ENCODE peak calls at places on chromosomes 11 and 22, in five cellular contexts. Y, V, S, L and N are unnamed samples.

GRCh38 chr11:35393093-35393492 is 26.3 kb downstream of the SLC1A2 start:
- DNase-seq in L (no peak), V (no peak), S (no peak), Y (no peak), N (no peak)

GRCh38 chr11:78044706-78045105 is 19.0 kb upstream of the THRSP start:
- DNase-seq in S (peak; percentile 95), L (no peak), V (no peak), Y (peak; percentile 72), N (no peak)

GRCh38 chr11:111541209-111542061 is 915 bp downstream of the LAYN start:
- DNase-seq in S (no peak), Y (peak; percentile 23), V (no peak), L (no peak), N (no peak)

GRCh38 chr22:43796567-43796966 is 15.5 kb downstream of the EFCAB6 start:
- DNase-seq in S (no peak), V (no peak), Y (no peak), L (no peak), N (peak; percentile 16)

GRCh38 chr11:12192796-12193514 is 82.6 kb downstream of the MICAL2 start:
- DNase-seq in L (no peak), S (no peak), Y (peak; percentile 39), V (no peak), N (no peak)

GRCh38 chr11:87322570-87322969 is 284.8 kb downstream of the TMEM135 start:
- DNase-seq in S (no peak), Y (no peak), V (no peak), L (no peak), N (no peak)

GRCh38 chr11:112227471-112227870 is 1.2 kb downstream of the PTS start:
- DNase-seq in Y (no peak), S (no peak), V (no peak), L (no peak), N (no peak)

GRCh38 chr11:95338430-95338991 is 107.5 kb upstream of the SESN3 start:
- DNase-seq in Y (peak; percentile 28), L (no peak), V (no peak), S (no peak), N (no peak)

GRCh38 chr11:122048401-122048800 is 67.6 kb downstream of the BLID start:
- DNase-seq in Y (no peak), S (no peak), V (no peak), L (no peak), N (no peak)

GRCh38 chr22:17562906-17563870 is at the start of gene SLC25A18:
- DNase-seq in L (no peak), S (no peak), V (no peak), Y (no peak), N (no peak)

GRCh38 chr22:16932577-16932976 is 75.4 kb downstream of the GAB4 start:
- DNase-seq in S (no peak), L (no peak), Y (no peak), V (no peak), N (no peak)

GRCh38 chr11:32137263-32137662 is 46.4 kb downstream of the RCN1 start:
- DNase-seq in Y (no peak), L (no peak), S (no peak), V (no peak), N (peak; percentile 7)

GRCh38 chr11:35951659-35952058 is 7.8 kb downstream of the LDLRAD3 start:
- DNase-seq in V (no peak), S (no peak), Y (no peak), L (no peak), N (no peak)

GRCh38 chr11:46912526-46913150 is 5.7 kb downstream of the LRP4 start:
- DNase-seq in L (no peak), S (no peak), Y (no peak), V (no peak), N (no peak)

GRCh38 chr11:69863544-69864200 is 44.5 kb upstream of the FGF3 start:
- DNase-seq in V (no peak), Y (no peak), S (no peak), L (no peak), N (no peak)

GRCh38 chr11:47858169-47858543 is 10.0 kb upstream of the NUP160 start:
- DNase-seq in L (no peak), V (no peak), S (no peak), Y (no peak), N (no peak)

GRCh38 chr11:121415861-121416260 is 36.3 kb upstream of the SORL1 start:
- DNase-seq in S (no peak), L (no peak), Y (no peak), V (no peak), N (no peak)

GRCh38 chr11:133171374-133171773 is 360.9 kb downstream of the OPCML start:
- DNase-seq in S (no peak), L (no peak), V (no peak), Y (no peak), N (no peak)

GRCh38 chr11:125272092-125272491 is 107.5 kb downstream of the PKNOX2 start:
- DNase-seq in L (no peak), Y (no peak), S (no peak), V (no peak), N (no peak)

GRCh38 chr11:129333873-129334272 is 41.8 kb upstream of the BARX2 start:
- DNase-seq in L (no peak), S (no peak), V (no peak), Y (no peak), N (no peak)
- H3K4me1 ChIP-seq in L (no peaks in the 10 kb centered on the region), S (peaks cover 10% of the 10 kb centered on the region), V (no peaks in the 10 kb centered on the region), Y (peaks cover 2% of the 10 kb centered on the region), N (peaks cover 9% of the 10 kb centered on the region)

GRCh38 chr22:41638124-41638523 is 17.0 kb downstream of the XRCC6 start:
- DNase-seq in S (no peak), L (no peak), Y (no peak), V (no peak), N (no peak)

GRCh38 chr22:41636467-41636866 is 15.4 kb downstream of the XRCC6 start:
- DNase-seq in Y (no peak), V (no peak), L (no peak), S (no peak), N (no peak)

GRCh38 chr22:41642711-41643110 is 21.6 kb downstream of the XRCC6 start:
- DNase-seq in L (no peak), Y (no peak), S (no peak), V (no peak), N (no peak)

GRCh38 chr22:41638748-41639147 is 17.7 kb downstream of the XRCC6 start:
- DNase-seq in S (no peak), V (no peak), Y (no peak), L (no peak), N (no peak)

GRCh38 chr22:41641854-41642253 is 20.8 kb downstream of the XRCC6 start:
- DNase-seq in V (no peak), S (no peak), Y (no peak), L (no peak), N (no peak)
- H3K36me3 ChIP-seq in V (peaks cover 53% of the 10 kb centered on the region), S (peaks cover 100% of the 10 kb centered on the region), Y (peaks cover 22% of the 10 kb centered on the region), L (peaks cover 21% of the 10 kb centered on the region), N (no peaks in the 10 kb centered on the region)

GRCh38 chr11:117070016-117070415 is 28.2 kb downstream of the SIK3 start:
- DNase-seq in Y (no peak), L (no peak), S (no peak), V (no peak), N (no peak)
- H3K4me1 ChIP-seq in Y (peaks cover 36% of the 10 kb centered on the region), L (peaks cover 30% of the 10 kb centered on the region), S (peaks cover 78% of the 10 kb centered on the region), V (peaks cover 20% of the 10 kb centered on the region), N (peaks cover 59% of the 10 kb centered on the region)

DNA sequence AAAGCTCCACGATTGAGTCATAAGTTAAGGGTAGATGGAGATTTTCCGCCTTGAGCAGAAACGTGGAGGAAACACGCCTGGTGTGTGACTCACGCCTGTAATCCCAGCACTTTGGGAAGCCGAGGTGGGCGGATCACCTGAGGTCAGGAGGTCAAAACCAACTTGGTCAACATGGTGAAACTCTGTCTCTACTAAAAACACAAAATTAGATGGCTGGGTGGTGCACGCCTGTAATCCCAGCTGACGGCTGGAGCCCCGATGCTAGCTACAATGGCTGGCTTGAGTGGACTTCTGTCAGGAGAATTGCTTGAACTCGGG is 17.3 kb upstream of the DGCR8 start:
- DNase-seq in S (no peak), L (no peak), Y (no peak), V (no peak), N (no peak)
- H3K36me3 ChIP-seq in S (peaks cover 83% of the 10 kb centered on the region), L (peaks cover 4% of the 10 kb centered on the region), Y (no peaks in the 10 kb centered on the region), V (peaks cover 7% of the 10 kb centered on the region), N (no peaks in the 10 kb centered on the region)

GRCh38 chr22:30425327-30425615 is 297 bp upstream of the MTFP1 start:
- DNase-seq in Y (no peak), S (no peak), L (no peak), V (no peak), N (no peak)
- H3K4me1 ChIP-seq in Y (peaks cover 29% of the 10 kb centered on the region), S (peaks cover 64% of the 10 kb centered on the region), L (peaks cover 36% of the 10 kb centered on the region), V (peaks cover 41% of the 10 kb centered on the region), N (peaks cover 32% of the 10 kb centered on the region)

GRCh38 chr22:35411112-35411511 is 11.2 kb downstream of the MCM5 start:
- DNase-seq in L (no peak), S (no peak), Y (no peak), V (no peak), N (no peak)
- H3K36me3 ChIP-seq in L (peaks cover 21% of the 10 kb centered on the region), S (peaks cover 100% of the 10 kb centered on the region), Y (peaks cover 6% of the 10 kb centered on the region), V (peaks cover 68% of the 10 kb centered on the region), N (peaks cover 3% of the 10 kb centered on the region)